ENCODE peak calls at places on chromosome 12, in eight cellular contexts. One of them, this sample, is unnamed.

GRCh38 chr12:47124451-47124850 is 44.7 kb upstream of the AMIGO2 start:
- DNase-seq in mucosa of descending colon: no peak
- DNase-seq in left kidney: no peak
- DNase-seq in mesothelial cell of epicardium: no peak
- DNase-seq in RWPE1: no peak
- DNase-seq in stimulated activated CD8-positive, alpha-beta memory T cell treated with anti-CD3 and anti-CD28 coated beads, Interleukin-2, amount 100 ng/mL, for 48 hours: no peak
- DNase-seq in HL-60: no peak
- DNase-seq in DMS 273 treated with DMSO at 0.1 percent for 48 hours: no peak
- DNase-seq in this sample: no peak

GRCh38 chr12:6333566-6333965 is 8.3 kb downstream of the TNFRSF1A start:
- DNase-seq in HL-60: no peak
- DNase-seq in mesothelial cell of epicardium: no peak
- DNase-seq in stimulated activated CD8-positive, alpha-beta memory T cell treated with anti-CD3 and anti-CD28 coated beads, Interleukin-2, amount 100 ng/mL, for 48 hours: no peak
- DNase-seq in DMS 273 treated with DMSO at 0.1 percent for 48 hours: no peak
- DNase-seq in left kidney: no peak
- DNase-seq in mucosa of descending colon: no peak
- DNase-seq in RWPE1: peak; percentile 69
- DNase-seq in this sample: peak; percentile 74

GRCh38 chr12:132084681-132085635 is 59.2 kb downstream of the DDX51 start:
- DNase-seq in stimulated activated CD8-positive, alpha-beta memory T cell treated with anti-CD3 and anti-CD28 coated beads, Interleukin-2, amount 100 ng/mL, for 48 hours: peak; percentile 47
- DNase-seq in mucosa of descending colon: peak; percentile 84
- DNase-seq in left kidney: peak; percentile 72
- DNase-seq in HL-60: peak; percentile 69
- DNase-seq in mesothelial cell of epicardium: no peak
- DNase-seq in DMS 273 treated with DMSO at 0.1 percent for 48 hours: no peak
- DNase-seq in RWPE1: peak; percentile 64
- DNase-seq in this sample: no peak

GRCh38 chr12:123140675-123141614 is 9.9 kb downstream of the PITPNM2 start:
- DNase-seq in left kidney: no peak
- DNase-seq in mucosa of descending colon: no peak
- DNase-seq in mesothelial cell of epicardium: no peak
- DNase-seq in stimulated activated CD8-positive, alpha-beta memory T cell treated with anti-CD3 and anti-CD28 coated beads, Interleukin-2, amount 100 ng/mL, for 48 hours: no peak
- DNase-seq in DMS 273 treated with DMSO at 0.1 percent for 48 hours: no peak
- DNase-seq in RWPE1: no peak
- DNase-seq in HL-60: no peak
- DNase-seq in this sample: peak; percentile 58

GRCh38 chr12:43285248-43285647 is 266.8 kb downstream of the ADAMTS20 start:
- DNase-seq in stimulated activated CD8-positive, alpha-beta memory T cell treated with anti-CD3 and anti-CD28 coated beads, Interleukin-2, amount 100 ng/mL, for 48 hours: no peak
- DNase-seq in DMS 273 treated with DMSO at 0.1 percent for 48 hours: no peak
- DNase-seq in left kidney: peak; percentile 7
- DNase-seq in RWPE1: peak; percentile 30
- DNase-seq in mesothelial cell of epicardium: no peak
- DNase-seq in mucosa of descending colon: no peak
- DNase-seq in HL-60: no peak
- DNase-seq in this sample: no peak

GRCh38 chr12:75964150-75964549 is 67.4 kb downstream of the PHLDA1 start:
- DNase-seq in stimulated activated CD8-positive, alpha-beta memory T cell treated with anti-CD3 and anti-CD28 coated beads, Interleukin-2, amount 100 ng/mL, for 48 hours: no peak
- DNase-seq in HL-60: peak; percentile 71
- DNase-seq in left kidney: no peak
- DNase-seq in DMS 273 treated with DMSO at 0.1 percent for 48 hours: no peak
- DNase-seq in mesothelial cell of epicardium: no peak
- DNase-seq in RWPE1: no peak
- DNase-seq in mucosa of descending colon: no peak
- DNase-seq in this sample: no peak

GRCh38 chr12:113231275-113232231 is 10.3 kb downstream of the TPCN1 start:
- DNase-seq in RWPE1: peak; percentile 77
- DNase-seq in mucosa of descending colon: no peak
- DNase-seq in HL-60: no peak
- DNase-seq in DMS 273 treated with DMSO at 0.1 percent for 48 hours: no peak
- DNase-seq in mesothelial cell of epicardium: no peak
- DNase-seq in left kidney: peak; percentile 39
- DNase-seq in stimulated activated CD8-positive, alpha-beta memory T cell treated with anti-CD3 and anti-CD28 coated beads, Interleukin-2, amount 100 ng/mL, for 48 hours: no peak
- DNase-seq in this sample: peak; percentile 7

GRCh38 chr12:22287776-22288621 is 46.5 kb downstream of the ST8SIA1 start:
- DNase-seq in DMS 273 treated with DMSO at 0.1 percent for 48 hours: no peak
- DNase-seq in left kidney: no peak
- DNase-seq in mucosa of descending colon: no peak
- DNase-seq in mesothelial cell of epicardium: no peak
- DNase-seq in stimulated activated CD8-positive, alpha-beta memory T cell treated with anti-CD3 and anti-CD28 coated beads, Interleukin-2, amount 100 ng/mL, for 48 hours: peak; percentile 26
- DNase-seq in RWPE1: no peak
- DNase-seq in HL-60: peak; percentile 2
- DNase-seq in this sample: no peak

GRCh38 chr12:12505544-12506501 is 56.8 kb downstream of the DUSP16 start:
- DNase-seq in stimulated activated CD8-positive, alpha-beta memory T cell treated with anti-CD3 and anti-CD28 coated beads, Interleukin-2, amount 100 ng/mL, for 48 hours: no peak
- DNase-seq in mesothelial cell of epicardium: no peak
- DNase-seq in mucosa of descending colon: no peak
- DNase-seq in left kidney: peak; percentile 66
- DNase-seq in HL-60: no peak
- DNase-seq in RWPE1: no peak
- DNase-seq in DMS 273 treated with DMSO at 0.1 percent for 48 hours: no peak
- DNase-seq in this sample: no peak

GRCh38 chr12:1936406-1937320 is 18.2 kb upstream of the CACNA2D4 start:
- DNase-seq in mucosa of descending colon: peak; percentile 84
- DNase-seq in RWPE1: no peak
- DNase-seq in DMS 273 treated with DMSO at 0.1 percent for 48 hours: peak; percentile 73
- DNase-seq in mesothelial cell of epicardium: no peak
- DNase-seq in HL-60: no peak
- DNase-seq in left kidney: no peak
- DNase-seq in stimulated activated CD8-positive, alpha-beta memory T cell treated with anti-CD3 and anti-CD28 coated beads, Interleukin-2, amount 100 ng/mL, for 48 hours: no peak
- DNase-seq in this sample: no peak

GRCh38 chr12:99154264-99154982 is 493.1 kb upstream of the GARIN6 start:
- DNase-seq in stimulated activated CD8-positive, alpha-beta memory T cell treated with anti-CD3 and anti-CD28 coated beads, Interleukin-2, amount 100 ng/mL, for 48 hours: no peak
- DNase-seq in mucosa of descending colon: peak; percentile 19
- DNase-seq in mesothelial cell of epicardium: peak; percentile 38
- DNase-seq in left kidney: peak; percentile 86
- DNase-seq in RWPE1: no peak
- DNase-seq in HL-60: no peak
- DNase-seq in DMS 273 treated with DMSO at 0.1 percent for 48 hours: no peak
- DNase-seq in this sample: no peak

GRCh38 chr12:47067176-47067575 is 12.2 kb upstream of the PCED1B start:
- DNase-seq in stimulated activated CD8-positive, alpha-beta memory T cell treated with anti-CD3 and anti-CD28 coated beads, Interleukin-2, amount 100 ng/mL, for 48 hours: peak; percentile 26
- DNase-seq in HL-60: no peak
- DNase-seq in DMS 273 treated with DMSO at 0.1 percent for 48 hours: no peak
- DNase-seq in RWPE1: no peak
- DNase-seq in mesothelial cell of epicardium: no peak
- DNase-seq in mucosa of descending colon: no peak
- DNase-seq in left kidney: no peak
- DNase-seq in this sample: no peak

GRCh38 chr12:48165089-48166031 is 8.0 kb upstream of the ASB8 start:
- DNase-seq in HL-60: no peak
- DNase-seq in RWPE1: peak; percentile 64
- DNase-seq in left kidney: peak; percentile 84
- DNase-seq in stimulated activated CD8-positive, alpha-beta memory T cell treated with anti-CD3 and anti-CD28 coated beads, Interleukin-2, amount 100 ng/mL, for 48 hours: no peak
- DNase-seq in mesothelial cell of epicardium: no peak
- DNase-seq in DMS 273 treated with DMSO at 0.1 percent for 48 hours: no peak
- DNase-seq in mucosa of descending colon: no peak
- DNase-seq in this sample: no peak

GRCh38 chr12:109910969-109911348 is 10.9 kb downstream of the TCHP start:
- DNase-seq in stimulated activated CD8-positive, alpha-beta memory T cell treated with anti-CD3 and anti-CD28 coated beads, Interleukin-2, amount 100 ng/mL, for 48 hours: no peak
- DNase-seq in mucosa of descending colon: no peak
- DNase-seq in HL-60: no peak
- DNase-seq in RWPE1: peak; percentile 36
- DNase-seq in DMS 273 treated with DMSO at 0.1 percent for 48 hours: no peak
- DNase-seq in mesothelial cell of epicardium: no peak
- DNase-seq in left kidney: peak; percentile 45
- DNase-seq in this sample: no peak

This sample was measured in suprapubic skin.